ENCODE peak calls at places on chromosomes 11 and 22, in five cellular contexts. A is BE2C, O is AG04450, Z is fibroblast of mammary gland, X is foreskin keratinocyte. R is an unnamed sample.

GRCh38 chr11:61773356-61773755 is 19.0 kb downstream of the TMEM258 start:
- DNase-seq in O (no peak), X (no peak), A (peak; percentile 82), Z (no peak), R (no peak)

GRCh38 chr11:118526688-118527087 is 586 bp upstream of the TTC36 start:
- DNase-seq in X (no peak), A (no peak), O (no peak), Z (no peak), R (no peak)

GRCh38 chr11:101866619-101867491 is 48.0 kb upstream of the CEP126 start:
- DNase-seq in A (no peak), Z (peak; percentile 67), X (no peak), O (no peak), R (peak; percentile 48)

GRCh38 chr22:30390974-30391691 is 3.9 kb upstream of the RNF215 start:
- DNase-seq in A (peak; percentile 83), O (peak; percentile 41), Z (peak; percentile 73), X (peak; percentile 37), R (peak; percentile 72)

GRCh38 chr22:32522237-32522636 is 47.6 kb downstream of the FBXO7 start:
- DNase-seq in A (no peak), Z (no peak), O (no peak), X (no peak), R (no peak)

GRCh38 chr11:68297494-68297811 is 14.9 kb upstream of the LRP5 start:
- DNase-seq in A (no peak), Z (no peak), X (no peak), O (no peak), R (no peak)

GRCh38 chr11:61627831-61628753 is 47.2 kb upstream of the SYT7 start:
- DNase-seq in O (peak; percentile 50), A (peak; percentile 65), Z (peak; percentile 82), X (no peak), R (peak; percentile 74)

GRCh38 chr11:6542727-6543126 is 45.6 kb downstream of the DNHD1 start:
- DNase-seq in A (no peak), X (no peak), Z (no peak), O (no peak), R (no peak)

GRCh38 chr11:128716661-128717210 is 22.9 kb downstream of the FLI1 start:
- DNase-seq in A (no peak), Z (no peak), O (no peak), X (no peak), R (peak; percentile 64)

GRCh38 chr11:133265536-133265935 is 266.8 kb downstream of the OPCML start:
- DNase-seq in X (no peak), Z (no peak), O (no peak), A (no peak), R (no peak)

GRCh38 chr11:45922425-45923082 is at the start of gene LARGE2:
- DNase-seq in O (no peak), A (no peak), Z (no peak), X (no peak), R (no peak)

GRCh38 chr11:115931684-115932083 is 427.5 kb upstream of the CADM1 start:
- DNase-seq in A (no peak), O (no peak), X (no peak), Z (no peak), R (no peak)

GRCh38 chr11:36104660-36104992 is 160.8 kb downstream of the LDLRAD3 start:
- DNase-seq in O (no peak), X (no peak), Z (no peak), A (no peak), R (no peak)

GRCh38 chr11:112320668-112321067 is 60.0 kb upstream of the PLET1 start:
- DNase-seq in Z (peak; percentile 86), O (peak; percentile 66), X (peak; percentile 83), A (peak; percentile 63), R (peak; percentile 94)

GRCh38 chr22:22882033-22882717 is 5.4 kb upstream of the IGLL5 start:
- DNase-seq in X (no peak), A (no peak), O (no peak), Z (no peak), R (no peak)

GRCh38 chr11:61707574-61707973 is 27.4 kb downstream of the DAGLA start:
- DNase-seq in X (no peak), O (no peak), Z (no peak), A (no peak), R (no peak)

GRCh38 chr11:72491001-72491400 is 56.7 kb upstream of the CLPB start:
- DNase-seq in A (no peak), Z (peak; percentile 51), O (no peak), X (no peak), R (peak; percentile 37)

GRCh38 chr22:49845241-49845640 is 8.4 kb upstream of the ZBED4 start:
- DNase-seq in O (no peak), X (no peak), A (no peak), Z (no peak), R (no peak)

GRCh38 chr22:25027552-25027951 is 75.0 kb downstream of the KIAA1671 start:
- DNase-seq in O (no peak), A (no peak), X (no peak), Z (no peak), R (no peak)

GRCh38 chr11:128610765-128611617 is 23.6 kb upstream of the ETS1 start:
- DNase-seq in A (no peak), O (no peak), Z (no peak), X (no peak), R (no peak)

GRCh38 chr11:61054927-61055562 is 47.2 kb upstream of the CD5 start:
- DNase-seq in X (no peak), Z (no peak), A (no peak), O (no peak), R (no peak)

GRCh38 chr11:94774345-94774744 is 6.2 kb downstream of the AMOTL1 start:
- DNase-seq in O (no peak), A (no peak), X (no peak), Z (peak; percentile 61), R (peak; percentile 44)

GRCh38 chr22:29041408-29041807 is 20.2 kb downstream of the C22orf31 start:
- DNase-seq in O (no peak), Z (peak; percentile 80), A (no peak), X (no peak), R (peak; percentile 31)

DNA sequence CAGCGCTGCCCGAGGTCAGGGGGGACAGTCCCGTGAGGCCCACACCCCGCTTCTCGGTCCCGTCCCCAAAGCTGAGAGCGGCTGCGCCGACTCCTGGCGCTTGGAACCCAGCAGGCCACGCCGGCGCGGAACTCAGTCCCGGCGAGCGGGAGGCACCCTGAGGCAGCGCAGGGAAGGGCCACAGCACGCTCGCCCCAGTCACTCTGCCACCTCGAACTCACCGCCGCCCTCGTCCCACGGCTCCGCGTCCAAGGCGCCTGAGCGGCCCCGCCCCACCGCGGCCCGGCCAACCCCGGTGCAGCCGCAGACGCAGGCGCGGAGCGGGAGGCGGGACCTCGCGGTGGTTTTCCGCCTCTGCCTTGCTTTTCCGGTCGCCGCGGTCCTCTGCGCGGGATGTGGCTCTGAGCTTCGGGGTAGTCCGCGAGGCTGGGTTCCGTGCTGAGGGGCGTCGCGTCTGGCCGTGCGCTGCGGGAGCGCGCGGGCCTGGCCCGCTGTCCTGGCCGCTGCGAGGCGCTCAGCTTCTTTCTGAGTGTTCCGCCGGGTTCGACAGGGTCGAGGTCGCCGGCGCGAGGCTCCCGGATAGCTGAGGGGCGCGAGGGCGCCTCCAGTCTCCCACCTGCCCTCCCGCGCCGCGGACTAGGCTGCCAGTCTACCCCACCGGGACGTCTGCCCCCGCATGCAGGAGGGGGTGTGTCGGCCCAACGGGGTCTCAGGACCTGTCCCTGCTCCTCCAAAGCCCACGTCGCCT is at the start of gene CDPF1:
- DNase-seq in X (peak; percentile 40), Z (peak; percentile 74), O (peak; percentile 37), A (peak; percentile 95), R (peak; percentile 84)
- TF ChIP-seq CTCF in X (peak; percentile 33), Z (no peak), O (no peak), A (no peak), R (no peak)

DNA sequence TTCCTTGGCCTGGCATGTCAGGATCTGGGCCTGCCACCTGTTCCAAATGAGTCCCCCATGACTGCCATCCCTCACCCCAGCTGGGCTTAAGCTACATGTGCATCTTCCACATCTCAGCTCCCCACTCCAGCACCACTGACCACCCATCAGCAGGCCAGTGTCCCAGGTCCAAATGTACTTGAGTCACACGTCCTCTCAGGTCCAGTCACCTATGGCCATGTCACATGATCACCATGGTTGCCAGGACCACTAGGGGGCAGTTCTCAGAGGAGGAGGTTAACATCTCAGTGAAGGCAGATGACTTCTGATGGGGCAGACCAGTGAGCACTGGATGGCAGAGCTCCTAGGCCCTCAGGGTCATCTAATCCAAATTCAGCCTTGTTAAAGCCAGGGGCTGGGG is 41.9 kb upstream of the WNT11 start:
- DNase-seq in Z (peak; percentile 33), X (no peak), A (no peak), O (no peak), R (no peak)
- TF ChIP-seq CTCF in Z (peak; percentile 30), X (peak; percentile 33), A (peak; percentile 54), O (peak; percentile 25), R (peak; percentile 28)

DNA sequence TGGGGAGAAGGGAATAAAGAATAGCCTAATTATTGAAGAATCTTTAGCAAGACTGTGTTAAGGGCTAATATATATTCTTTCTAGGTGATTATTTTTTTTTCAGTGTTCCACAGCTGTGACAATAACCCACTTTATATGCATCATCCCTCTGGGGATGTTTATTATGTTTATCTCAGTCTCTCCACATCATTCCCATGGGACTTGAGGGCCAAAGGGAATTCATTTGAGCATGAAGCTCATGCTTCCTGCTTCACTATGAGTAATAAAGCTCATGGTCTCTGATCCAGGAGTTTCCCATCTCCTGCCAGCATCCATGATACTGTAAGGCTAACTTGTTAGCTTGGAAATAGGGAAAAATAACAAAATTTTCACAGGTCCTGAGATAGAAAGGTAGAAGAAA is 1888.4 kb downstream of the LRRC4C start:
- DNase-seq in A (no peak), X (no peak), O (no peak), Z (no peak), R (no peak)
- TF ChIP-seq CTCF in A (no peak), X (no peak), O (no peak), Z (no peak), R (no peak)

GRCh38 chr11:59135648-59136461 is 6.8 kb upstream of the FAM111A start:
- DNase-seq in X (no peak), O (peak; percentile 39), A (peak; percentile 72), Z (peak; percentile 69), R (peak; percentile 74)
- TF ChIP-seq CTCF in X (peak; percentile 94), O (peak; percentile 99), A (peak; percentile 85), Z (peak; percentile 98), R (peak; percentile 98)